ENCODE peak calls at places on chromosomes 2 and 18, in nine cellular contexts. O, Y, Q, S, I, H, D, E and C are unnamed samples.

GRCh38 chr2:54613794-54614257 is 109.6 kb upstream of the EML6 start:
- DNase-seq in O (no peak), Y (peak), Q (no peak), S (no peak), I (no peak), H (no peak), D (no peak), E (peak), C (no peak)

GRCh38 chr2:120473522-120474271 is 127.8 kb downstream of the INHBB start:
- DNase-seq in O (no peak), Y (no peak), Q (no peak), S (no peak), I (no peak), H (no peak), D (no peak), E (peak), C (no peak)

GRCh38 chr2:204353823-204354222 is 191.5 kb upstream of the PARD3B start:
- DNase-seq in O (no peak), Y (peak), Q (no peak), S (no peak), I (no peak), H (no peak), D (no peak), E (no peak), C (peak)

GRCh38 chr18:41972067-41973000 is 17.3 kb downstream of the PIK3C3 start:
- DNase-seq in O (no peak), Y (no peak), Q (no peak), S (no peak), I (no peak), H (no peak), D (no peak), E (no peak), C (no peak)

GRCh38 chr2:133948610-133949290 is 305.1 kb upstream of the MGAT5 start:
- DNase-seq in O (no peak), Y (no peak), Q (no peak), S (no peak), I (no peak), H (no peak), D (no peak), E (no peak), C (no peak)

GRCh38 chr2:25587361-25587760 is 86.0 kb downstream of the DTNB start:
- DNase-seq in O (no peak), Y (peak), Q (no peak), S (no peak), I (no peak), H (peak), D (no peak), E (no peak), C (no peak)

GRCh38 chr2:102618452-102619413 is 620 bp upstream of the SLC9A2 start:
- DNase-seq in O (peak), Y (peak), Q (no peak), S (no peak), I (no peak), H (no peak), D (no peak), E (no peak), C (no peak)

GRCh38 chr2:72104821-72105588 is 42.7 kb downstream of the CYP26B1 start:
- DNase-seq in O (no peak), Y (no peak), Q (no peak), S (no peak), I (no peak), H (no peak), D (no peak), E (peak), C (no peak)

GRCh38 chr2:184031402-184032147 is 566.8 kb upstream of the ZNF804A start:
- DNase-seq in O (no peak), Y (no peak), Q (no peak), S (no peak), I (no peak), H (no peak), D (no peak), E (no peak), C (no peak)

GRCh38 chr2:46315103-46315890 is 18.1 kb downstream of the EPAS1 start:
- DNase-seq in O (no peak), Y (peak), Q (no peak), S (no peak), I (no peak), H (peak), D (peak), E (peak), C (peak)

GRCh38 chr2:187136646-187137045 is 287.7 kb upstream of the ZSWIM2 start:
- DNase-seq in O (no peak), Y (no peak), Q (no peak), S (no peak), I (no peak), H (no peak), D (no peak), E (no peak), C (no peak)

GRCh38 chr2:101109451-101110140 is 41.6 kb downstream of the TBC1D8 start:
- DNase-seq in O (no peak), Y (peak), Q (no peak), S (no peak), I (no peak), H (no peak), D (peak), E (no peak), C (no peak)

GRCh38 chr18:54280206-54280550 is 10.9 kb downstream of the POLI start:
- DNase-seq in O (no peak), Y (no peak), Q (no peak), S (peak), I (no peak), H (no peak), D (no peak), E (no peak), C (no peak)

GRCh38 chr2:201883970-201884369 is 77.6 kb downstream of the CDK15 start:
- DNase-seq in O (no peak), Y (no peak), Q (no peak), S (no peak), I (no peak), H (no peak), D (no peak), E (no peak), C (no peak)